ENCODE peak calls at places on chromosome 22, in four cellular contexts. A is putamen, G is naive B cell, Z is neuronal stem cell. R is an unnamed sample.

GRCh38 chr22:19488884-19489843 is 9.4 kb downstream of the CDC45 start:
- DNase-seq in A (no peak), G (no peak), Z (no peak), R (no peak)

GRCh38 chr22:38218661-38219331 is 17.0 kb downstream of the MAFF start:
- DNase-seq in A (no peak), G (no peak), Z (no peak), R (no peak)

GRCh38 chr22:37145415-37146385 is 4.0 kb downstream of the IL2RB start:
- DNase-seq in A (no peak), G (no peak), Z (no peak), R (no peak)

GRCh38 chr22:29555065-29555644 is 1.6 kb upstream of the THOC5 start:
- DNase-seq in A (peak), G (no peak), Z (no peak), R (no peak)

GRCh38 chr22:45996241-45997076 is 19.5 kb upstream of the WNT7B start:
- DNase-seq in A (no peak), G (no peak), Z (no peak), R (no peak)

GRCh38 chr22:19986410-19987341 is 29.9 kb downstream of the ARVCF start:
- DNase-seq in A (peak), G (peak), Z (peak), R (no peak)

GRCh38 chr22:45686004-45686403 is 14.4 kb downstream of the ATXN10 start:
- DNase-seq in A (no peak), G (no peak), Z (no peak), R (no peak)

GRCh38 chr22:20299736-20300136 is 20.1 kb downstream of the DGCR6L start:
- DNase-seq in A (no peak), G (no peak), Z (no peak), R (no peak)

GRCh38 chr22:29316429-29316828 is 932 bp upstream of the RASL10A start:
- DNase-seq in A (no peak), G (no peak), Z (no peak), R (no peak)

GRCh38 chr22:19085233-19086043 is 36.8 kb downstream of the DGCR2 start:
- DNase-seq in A (no peak), G (peak), Z (no peak), R (no peak)

GRCh38 chr22:40803292-40803691 is 15.9 kb downstream of the SLC25A17 start:
- DNase-seq in A (no peak), G (no peak), Z (no peak), R (no peak)

GRCh38 chr22:41752011-41752975 is 48.2 kb upstream of the CCDC134 start:
- DNase-seq in A (no peak), G (no peak), Z (no peak), R (no peak)

GRCh38 chr22:21103633-21104032 is 57.9 kb downstream of the LRRC74B start:
- DNase-seq in A (no peak), G (no peak), Z (no peak), R (no peak)

GRCh38 chr22:35835267-35835997 is 117.8 kb downstream of the APOL5 start:
- DNase-seq in A (no peak), G (no peak), Z (no peak), R (no peak)

GRCh38 chr22:17823964-17824363 is 49.7 kb upstream of the BID start:
- DNase-seq in A (no peak), G (no peak), Z (no peak), R (no peak)

GRCh38 chr22:28942801-28943500 is 59.6 kb downstream of the ZNRF3 start:
- DNase-seq in A (no peak), G (no peak), Z (peak), R (no peak)

GRCh38 chr22:19058713-19059451 is 63.3 kb downstream of the DGCR2 start:
- DNase-seq in A (no peak), G (no peak), Z (no peak), R (no peak)

GRCh38 chr22:22979121-22979724 is 91.1 kb upstream of the GNAZ start:
- DNase-seq in A (no peak), G (no peak), Z (no peak), R (no peak)

GRCh38 chr22:23178512-23179254 is 1.6 kb upstream of the BCR start:
- DNase-seq in A (no peak), G (peak), Z (no peak), R (peak)

GRCh38 chr22:36145881-36146280 is 14.7 kb downstream of the APOL3 start:
- DNase-seq in A (no peak), G (no peak), Z (no peak), R (no peak)

GRCh38 chr22:26763633-26764295 is 106.4 kb downstream of the MIAT start:
- DNase-seq in A (no peak), G (no peak), Z (no peak), R (no peak)

GRCh38 chr22:20510811-20511577 is 3.6 kb downstream of the MED15 start:
- DNase-seq in A (no peak), G (no peak), Z (no peak), R (no peak)

GRCh38 chr22:30947163-30947820 is 21.3 kb downstream of the MORC2 start:
- DNase-seq in A (peak), G (no peak), Z (peak), R (no peak)

GRCh38 chr22:28674121-28674563 is 5.5 kb downstream of the TTC28 start:
- DNase-seq in A (no peak), G (peak), Z (no peak), R (no peak)

GRCh38 chr22:26416670-26417270 is 12.3 kb upstream of the ASPHD2 start:
- DNase-seq in A (no peak), G (no peak), Z (no peak), R (no peak)

GRCh38 chr22:24737582-24737981 is 36.9 kb downstream of the PIWIL3 start:
- DNase-seq in A (no peak), G (no peak), Z (no peak), R (no peak)

GRCh38 chr22:29838599-29838956 is 504 bp upstream of the ASCC2 start:
- DNase-seq in A (no peak), G (no peak), Z (no peak), R (no peak)

GRCh38 chr22:44583854-44584253 is 85.8 kb upstream of the RTL6 start:
- DNase-seq in A (no peak), G (no peak), Z (no peak), R (no peak)

GRCh38 chr22:23393721-23394320 is 186.3 kb downstream of the IGLL1 start:
- DNase-seq in A (no peak), G (no peak), Z (no peak), R (no peak)

R was measured in iPS DF 6.9.